ENCODE peak calls at places on chromosomes 6 and 20, in nine cellular contexts. One of them, this sample, is unnamed.

GRCh38 chr20:57556980-57557274 is 4.0 kb upstream of the PCK1 start:
- DNase-seq in neuronal stem cell: no peak
- DNase-seq in stimulated activated CD8-positive, alpha-beta memory T cell treated with anti-CD3 and anti-CD28 coated beads, Interleukin-2, amount 100 ng/mL, for 48 hours: no peak
- DNase-seq in NCI-H774: no peak
- DNase-seq in epithelial cell of prostate: no peak
- DNase-seq in T-helper 9 cell: no peak
- DNase-seq in activated naive CD4-positive, alpha-beta T cell treated with anti-CD3 and anti-CD28 coated beads for 36 hours: no peak
- DNase-seq in RKO: no peak
- DNase-seq in CD8-positive, alpha-beta T cell: no peak
- DNase-seq in this sample: no peak

GRCh38 chr20:64256282-64256947 is 867 bp downstream of the PCMTD2 start:
- DNase-seq in stimulated activated CD8-positive, alpha-beta memory T cell treated with anti-CD3 and anti-CD28 coated beads, Interleukin-2, amount 100 ng/mL, for 48 hours: no peak
- DNase-seq in RKO: peak
- DNase-seq in epithelial cell of prostate: no peak
- DNase-seq in NCI-H774: no peak
- DNase-seq in activated naive CD4-positive, alpha-beta T cell treated with anti-CD3 and anti-CD28 coated beads for 36 hours: no peak
- DNase-seq in CD8-positive, alpha-beta T cell: no peak
- DNase-seq in T-helper 9 cell: no peak
- DNase-seq in neuronal stem cell: no peak
- DNase-seq in this sample: no peak

GRCh38 chr6:113344969-113345368 is 512.2 kb upstream of the MARCKS start:
- DNase-seq in RKO: no peak
- DNase-seq in CD8-positive, alpha-beta T cell: no peak
- DNase-seq in neuronal stem cell: no peak
- DNase-seq in T-helper 9 cell: no peak
- DNase-seq in NCI-H774: no peak
- DNase-seq in activated naive CD4-positive, alpha-beta T cell treated with anti-CD3 and anti-CD28 coated beads for 36 hours: no peak
- DNase-seq in epithelial cell of prostate: no peak
- DNase-seq in stimulated activated CD8-positive, alpha-beta memory T cell treated with anti-CD3 and anti-CD28 coated beads, Interleukin-2, amount 100 ng/mL, for 48 hours: no peak
- DNase-seq in this sample: no peak

GRCh38 chr6:158255974-158256601 is 56.2 kb upstream of the TULP4 start:
- DNase-seq in CD8-positive, alpha-beta T cell: no peak
- DNase-seq in T-helper 9 cell: no peak
- DNase-seq in epithelial cell of prostate: no peak
- DNase-seq in RKO: no peak
- DNase-seq in neuronal stem cell: no peak
- DNase-seq in activated naive CD4-positive, alpha-beta T cell treated with anti-CD3 and anti-CD28 coated beads for 36 hours: no peak
- DNase-seq in stimulated activated CD8-positive, alpha-beta memory T cell treated with anti-CD3 and anti-CD28 coated beads, Interleukin-2, amount 100 ng/mL, for 48 hours: no peak
- DNase-seq in NCI-H774: no peak
- DNase-seq in this sample: no peak

GRCh38 chr6:135116566-135116965 is 61.9 kb upstream of the HBS1L start:
- DNase-seq in T-helper 9 cell: no peak
- DNase-seq in NCI-H774: no peak
- DNase-seq in RKO: no peak
- DNase-seq in neuronal stem cell: no peak
- DNase-seq in CD8-positive, alpha-beta T cell: no peak
- DNase-seq in activated naive CD4-positive, alpha-beta T cell treated with anti-CD3 and anti-CD28 coated beads for 36 hours: peak
- DNase-seq in stimulated activated CD8-positive, alpha-beta memory T cell treated with anti-CD3 and anti-CD28 coated beads, Interleukin-2, amount 100 ng/mL, for 48 hours: no peak
- DNase-seq in epithelial cell of prostate: no peak
- DNase-seq in this sample: no peak

GRCh38 chr6:95593025-95593424 is 15.7 kb downstream of the MANEA start:
- DNase-seq in NCI-H774: no peak
- DNase-seq in epithelial cell of prostate: no peak
- DNase-seq in activated naive CD4-positive, alpha-beta T cell treated with anti-CD3 and anti-CD28 coated beads for 36 hours: no peak
- DNase-seq in stimulated activated CD8-positive, alpha-beta memory T cell treated with anti-CD3 and anti-CD28 coated beads, Interleukin-2, amount 100 ng/mL, for 48 hours: no peak
- DNase-seq in CD8-positive, alpha-beta T cell: no peak
- DNase-seq in RKO: no peak
- DNase-seq in T-helper 9 cell: no peak
- DNase-seq in neuronal stem cell: no peak
- DNase-seq in this sample: no peak

GRCh38 chr6:167678102-167679101 is 148.3 kb upstream of the AFDN start:
- DNase-seq in CD8-positive, alpha-beta T cell: no peak
- DNase-seq in activated naive CD4-positive, alpha-beta T cell treated with anti-CD3 and anti-CD28 coated beads for 36 hours: no peak
- DNase-seq in neuronal stem cell: peak
- DNase-seq in stimulated activated CD8-positive, alpha-beta memory T cell treated with anti-CD3 and anti-CD28 coated beads, Interleukin-2, amount 100 ng/mL, for 48 hours: no peak
- DNase-seq in NCI-H774: no peak
- DNase-seq in RKO: no peak
- DNase-seq in epithelial cell of prostate: no peak
- DNase-seq in T-helper 9 cell: no peak
- DNase-seq in this sample: peak

GRCh38 chr20:50245561-50246366 is 55.1 kb downstream of the CEBPB start:
- DNase-seq in T-helper 9 cell: no peak
- DNase-seq in neuronal stem cell: no peak
- DNase-seq in epithelial cell of prostate: no peak
- DNase-seq in CD8-positive, alpha-beta T cell: no peak
- DNase-seq in stimulated activated CD8-positive, alpha-beta memory T cell treated with anti-CD3 and anti-CD28 coated beads, Interleukin-2, amount 100 ng/mL, for 48 hours: no peak
- DNase-seq in RKO: no peak
- DNase-seq in activated naive CD4-positive, alpha-beta T cell treated with anti-CD3 and anti-CD28 coated beads for 36 hours: no peak
- DNase-seq in NCI-H774: no peak
- DNase-seq in this sample: no peak

GRCh38 chr6:26157838-26158580 is 70.8 kb downstream of the HFE start:
- DNase-seq in NCI-H774: peak
- DNase-seq in CD8-positive, alpha-beta T cell: peak
- DNase-seq in T-helper 9 cell: peak
- DNase-seq in neuronal stem cell: peak
- DNase-seq in activated naive CD4-positive, alpha-beta T cell treated with anti-CD3 and anti-CD28 coated beads for 36 hours: peak
- DNase-seq in stimulated activated CD8-positive, alpha-beta memory T cell treated with anti-CD3 and anti-CD28 coated beads, Interleukin-2, amount 100 ng/mL, for 48 hours: peak
- DNase-seq in RKO: peak
- DNase-seq in epithelial cell of prostate: peak
- DNase-seq in this sample: no peak

GRCh38 chr20:13492001-13492480 is 146.7 kb downstream of the TASP1 start:
- DNase-seq in T-helper 9 cell: no peak
- DNase-seq in neuronal stem cell: peak
- DNase-seq in activated naive CD4-positive, alpha-beta T cell treated with anti-CD3 and anti-CD28 coated beads for 36 hours: no peak
- DNase-seq in CD8-positive, alpha-beta T cell: no peak
- DNase-seq in RKO: no peak
- DNase-seq in epithelial cell of prostate: no peak
- DNase-seq in NCI-H774: no peak
- DNase-seq in stimulated activated CD8-positive, alpha-beta memory T cell treated with anti-CD3 and anti-CD28 coated beads, Interleukin-2, amount 100 ng/mL, for 48 hours: no peak
- DNase-seq in this sample: peak

GRCh38 chr6:19210849-19211590 is 626.1 kb upstream of the ID4 start:
- DNase-seq in CD8-positive, alpha-beta T cell: no peak
- DNase-seq in neuronal stem cell: peak
- DNase-seq in stimulated activated CD8-positive, alpha-beta memory T cell treated with anti-CD3 and anti-CD28 coated beads, Interleukin-2, amount 100 ng/mL, for 48 hours: no peak
- DNase-seq in NCI-H774: no peak
- DNase-seq in RKO: no peak
- DNase-seq in T-helper 9 cell: no peak
- DNase-seq in epithelial cell of prostate: no peak
- DNase-seq in activated naive CD4-positive, alpha-beta T cell treated with anti-CD3 and anti-CD28 coated beads for 36 hours: peak
- DNase-seq in this sample: peak

GRCh38 chr6:157865249-157865648 is 42.2 kb downstream of the SNX9 start:
- DNase-seq in CD8-positive, alpha-beta T cell: no peak
- DNase-seq in NCI-H774: no peak
- DNase-seq in stimulated activated CD8-positive, alpha-beta memory T cell treated with anti-CD3 and anti-CD28 coated beads, Interleukin-2, amount 100 ng/mL, for 48 hours: no peak
- DNase-seq in neuronal stem cell: no peak
- DNase-seq in activated naive CD4-positive, alpha-beta T cell treated with anti-CD3 and anti-CD28 coated beads for 36 hours: no peak
- DNase-seq in T-helper 9 cell: no peak
- DNase-seq in epithelial cell of prostate: no peak
- DNase-seq in RKO: no peak
- DNase-seq in this sample: no peak

GRCh38 chr6:63527658-63528514 is 44.4 kb upstream of the LOC128125822 start:
- DNase-seq in RKO: peak
- DNase-seq in CD8-positive, alpha-beta T cell: no peak
- DNase-seq in T-helper 9 cell: no peak
- DNase-seq in epithelial cell of prostate: peak
- DNase-seq in stimulated activated CD8-positive, alpha-beta memory T cell treated with anti-CD3 and anti-CD28 coated beads, Interleukin-2, amount 100 ng/mL, for 48 hours: no peak
- DNase-seq in activated naive CD4-positive, alpha-beta T cell treated with anti-CD3 and anti-CD28 coated beads for 36 hours: peak
- DNase-seq in NCI-H774: no peak
- DNase-seq in neuronal stem cell: no peak
- DNase-seq in this sample: no peak

GRCh38 chr6:78598966-78599365 is 268.4 kb upstream of the IRAK1BP1 start:
- DNase-seq in RKO: peak
- DNase-seq in T-helper 9 cell: no peak
- DNase-seq in NCI-H774: no peak
- DNase-seq in activated naive CD4-positive, alpha-beta T cell treated with anti-CD3 and anti-CD28 coated beads for 36 hours: no peak
- DNase-seq in epithelial cell of prostate: peak
- DNase-seq in neuronal stem cell: no peak
- DNase-seq in CD8-positive, alpha-beta T cell: no peak
- DNase-seq in stimulated activated CD8-positive, alpha-beta memory T cell treated with anti-CD3 and anti-CD28 coated beads, Interleukin-2, amount 100 ng/mL, for 48 hours: no peak
- DNase-seq in this sample: no peak

GRCh38 chr20:17808782-17809181 is 109.0 kb downstream of the BANF2 start:
- DNase-seq in epithelial cell of prostate: no peak
- DNase-seq in stimulated activated CD8-positive, alpha-beta memory T cell treated with anti-CD3 and anti-CD28 coated beads, Interleukin-2, amount 100 ng/mL, for 48 hours: no peak
- DNase-seq in activated naive CD4-positive, alpha-beta T cell treated with anti-CD3 and anti-CD28 coated beads for 36 hours: no peak
- DNase-seq in NCI-H774: no peak
- DNase-seq in RKO: no peak
- DNase-seq in neuronal stem cell: no peak
- DNase-seq in T-helper 9 cell: no peak
- DNase-seq in CD8-positive, alpha-beta T cell: no peak
- DNase-seq in this sample: no peak

GRCh38 chr6:15461127-15461944 is 201.5 kb downstream of the DTNBP1 start:
- DNase-seq in activated naive CD4-positive, alpha-beta T cell treated with anti-CD3 and anti-CD28 coated beads for 36 hours: no peak
- DNase-seq in epithelial cell of prostate: no peak
- DNase-seq in NCI-H774: no peak
- DNase-seq in RKO: no peak
- DNase-seq in T-helper 9 cell: no peak
- DNase-seq in CD8-positive, alpha-beta T cell: no peak
- DNase-seq in neuronal stem cell: no peak
- DNase-seq in stimulated activated CD8-positive, alpha-beta memory T cell treated with anti-CD3 and anti-CD28 coated beads, Interleukin-2, amount 100 ng/mL, for 48 hours: no peak
- DNase-seq in this sample: no peak

GRCh38 chr6:80217799-80218198 is 111.3 kb downstream of the BCKDHB start:
- DNase-seq in neuronal stem cell: no peak
- DNase-seq in NCI-H774: no peak
- DNase-seq in RKO: no peak
- DNase-seq in stimulated activated CD8-positive, alpha-beta memory T cell treated with anti-CD3 and anti-CD28 coated beads, Interleukin-2, amount 100 ng/mL, for 48 hours: no peak
- DNase-seq in activated naive CD4-positive, alpha-beta T cell treated with anti-CD3 and anti-CD28 coated beads for 36 hours: no peak
- DNase-seq in epithelial cell of prostate: no peak
- DNase-seq in CD8-positive, alpha-beta T cell: no peak
- DNase-seq in T-helper 9 cell: no peak
- DNase-seq in this sample: no peak

GRCh38 chr20:1210501-1210900 is 7.2 kb downstream of the C20orf202 start:
- DNase-seq in neuronal stem cell: no peak
- DNase-seq in T-helper 9 cell: no peak
- DNase-seq in RKO: no peak
- DNase-seq in activated naive CD4-positive, alpha-beta T cell treated with anti-CD3 and anti-CD28 coated beads for 36 hours: no peak
- DNase-seq in NCI-H774: no peak
- DNase-seq in CD8-positive, alpha-beta T cell: no peak
- DNase-seq in epithelial cell of prostate: no peak
- DNase-seq in stimulated activated CD8-positive, alpha-beta memory T cell treated with anti-CD3 and anti-CD28 coated beads, Interleukin-2, amount 100 ng/mL, for 48 hours: no peak
- DNase-seq in this sample: no peak

This sample was measured in iPS DF 6.9.